ENCODE peak calls at places on chromosome 14, in four cellular contexts. E is neuronal stem cell, I is fibroblast of lung, P is transverse colon. O is an unnamed sample.

GRCh38 chr14:74946659-74947281 is 8.6 kb downstream of the PGF start:
- DNase-seq in E (no peak), I (no peak), P (no peak), O (peak; percentile 23)

GRCh38 chr14:32761381-32761968 is 177.2 kb upstream of the NPAS3 start:
- DNase-seq in E (peak; percentile 12), P (no peak), I (peak; percentile 51), O (peak; percentile 6)

GRCh38 chr14:61188936-61189808 is 92.0 kb downstream of the TMEM30B start:
- DNase-seq in P (peak; percentile 23), E (peak; percentile 29), I (peak; percentile 74), O (peak; percentile 81)

GRCh38 chr14:75399819-75400678 is 27.8 kb upstream of the JDP2 start:
- DNase-seq in P (peak; percentile 94), I (peak; percentile 20), E (no peak), O (no peak)

GRCh38 chr14:23447634-23448353 is 12.3 kb upstream of the MYH7 start:
- DNase-seq in I (no peak), P (peak; percentile 83), E (no peak), O (no peak)

GRCh38 chr14:51603495-51603894 is 48.2 kb upstream of the FRMD6 start:
- DNase-seq in E (no peak), I (no peak), P (no peak), O (peak; percentile 77)

GRCh38 chr14:99035712-99036593 is 236.0 kb downstream of the BCL11B start:
- DNase-seq in P (peak; percentile 57), E (peak; percentile 51), I (peak; percentile 96), O (peak; percentile 95)

GRCh38 chr14:32150392-32150791 is 51.5 kb upstream of the RNU6-7 start:
- DNase-seq in P (no peak), I (no peak), E (no peak), O (peak; percentile 73)

GRCh38 chr14:35197015-35197414 is 74.7 kb downstream of the PRORP start:
- DNase-seq in E (no peak), I (peak; percentile 64), P (no peak), O (no peak)

DNA sequence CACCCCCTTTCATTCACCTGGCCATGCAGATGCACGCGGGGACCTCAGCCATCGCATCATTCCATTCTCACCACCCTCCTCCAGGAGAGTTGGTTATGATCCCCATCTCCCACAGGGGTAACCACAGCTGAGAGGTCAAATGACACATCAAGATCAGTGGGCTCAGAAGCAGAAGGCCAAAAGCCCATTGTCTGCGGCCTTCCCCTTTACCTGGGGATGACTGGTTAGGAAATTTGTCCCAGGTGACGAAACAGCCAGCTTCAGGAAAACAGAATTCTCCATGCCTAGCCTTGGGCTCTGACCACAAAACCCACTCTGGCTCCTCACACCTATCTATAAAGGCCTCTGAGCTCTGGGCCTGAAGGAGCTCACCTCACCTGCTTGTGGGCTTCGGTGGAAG is 36.1 kb downstream of the ZFP36L1 start:
- DNase-seq in P (no peak), E (no peak), I (no peak), O (no peak)
- H3K4me1 ChIP-seq in P (peaks cover 9% of the 10 kb centered on the region), E (no peaks in the 10 kb centered on the region), I (peaks cover 3% of the 10 kb centered on the region), O (peaks cover 75% of the 10 kb centered on the region)

GRCh38 chr14:81940636-81941035 is 407.0 kb upstream of the SEL1L start:
- DNase-seq in P (no peak), I (no peak), E (no peak), O (no peak)
- H3K4me1 ChIP-seq in P (no peaks in the 10 kb centered on the region), I (no peaks in the 10 kb centered on the region), E (no peaks in the 10 kb centered on the region), O (peaks cover 7% of the 10 kb centered on the region)

GRCh38 chr14:68967459-68967940 is 11.6 kb downstream of the ACTN1 start:
- DNase-seq in P (no peak), E (no peak), I (no peak), O (no peak)
- H3K4me1 ChIP-seq in P (peaks cover 100% of the 10 kb centered on the region), E (peaks cover 23% of the 10 kb centered on the region), I (peaks cover 60% of the 10 kb centered on the region), O (peaks cover 60% of the 10 kb centered on the region)

DNA sequence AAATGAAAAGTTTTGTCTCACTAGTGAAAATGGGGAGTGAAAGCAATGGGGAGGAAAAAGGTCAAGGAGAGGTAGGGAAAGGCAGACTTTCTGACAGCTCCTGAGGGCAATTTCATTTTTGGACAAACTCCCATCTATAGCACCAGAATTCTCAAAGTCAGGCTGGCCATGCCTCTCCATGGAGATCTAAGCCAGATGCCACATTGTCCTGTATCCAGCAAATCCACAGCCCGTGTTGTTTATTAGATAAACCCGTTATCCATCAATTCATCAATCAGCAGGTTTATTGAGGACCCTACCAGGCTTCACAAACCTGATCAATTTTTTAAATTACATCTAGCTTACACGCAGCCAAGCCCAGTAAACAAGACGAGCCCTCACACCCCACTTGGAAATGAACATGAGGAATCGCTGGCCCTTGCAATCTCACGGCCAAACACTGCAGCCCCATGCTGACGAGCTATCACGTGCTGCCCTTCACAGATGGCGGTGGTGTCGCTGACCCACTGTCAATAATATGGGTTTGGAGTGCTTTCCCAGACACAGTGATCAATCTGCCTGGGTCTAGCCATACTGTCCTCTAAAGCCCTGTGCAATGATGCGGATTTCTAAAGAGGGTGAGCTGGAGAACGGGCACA is 332.9 kb downstream of the DPF3 start:
- DNase-seq in P (no peak), I (no peak), E (no peak), O (no peak)
- H3K4me1 ChIP-seq in P (no peaks in the 10 kb centered on the region), I (peaks cover 5% of the 10 kb centered on the region), E (peaks cover 13% of the 10 kb centered on the region), O (peaks cover 23% of the 10 kb centered on the region)

DNA sequence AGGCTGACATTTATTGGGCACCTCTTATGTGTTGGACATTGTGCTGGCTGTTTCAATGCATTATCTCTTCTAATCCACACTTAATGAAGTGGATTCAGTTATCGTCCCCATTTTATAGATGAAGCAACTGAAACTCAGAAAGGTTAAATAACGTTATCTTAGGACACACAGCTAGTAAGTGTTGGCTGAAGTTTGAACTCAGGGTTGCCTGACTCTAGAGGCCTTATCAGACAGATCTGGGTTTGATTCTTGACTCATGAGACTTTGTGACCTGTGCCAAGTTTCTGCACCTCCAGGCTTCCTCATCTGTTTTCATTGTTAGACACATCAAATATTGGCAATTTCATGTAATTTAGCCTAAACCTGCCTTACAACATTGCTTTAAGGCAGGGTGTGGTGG is 18.2 kb upstream of the IRF2BPL start:
- DNase-seq in E (no peak), P (no peak), I (no peak), O (no peak)
- H3K4me1 ChIP-seq in E (peaks cover 40% of the 10 kb centered on the region), P (peaks cover 67% of the 10 kb centered on the region), I (peaks cover 38% of the 10 kb centered on the region), O (peaks cover 50% of the 10 kb centered on the region)

GRCh38 chr14:105477659-105478623 is 3.3 kb downstream of the CRIP2 start:
- DNase-seq in E (no peak), P (no peak), I (no peak), O (peak; percentile 21)
- H3K4me1 ChIP-seq in E (peaks cover 56% of the 10 kb centered on the region), P (peaks cover 82% of the 10 kb centered on the region), I (peaks cover 34% of the 10 kb centered on the region), O (peaks cover 56% of the 10 kb centered on the region)

GRCh38 chr14:93520053-93520607 is 89.4 kb downstream of the UNC79 start:
- DNase-seq in P (no peak), E (no peak), I (no peak), O (no peak)
- H3K4me1 ChIP-seq in P (no peaks in the 10 kb centered on the region), E (no peaks in the 10 kb centered on the region), I (no peaks in the 10 kb centered on the region), O (no peaks in the 10 kb centered on the region)

GRCh38 chr14:103887170-103887501 is 39.8 kb upstream of the PPP1R13B start:
- DNase-seq in E (no peak), I (no peak), P (no peak), O (no peak)
- H3K4me1 ChIP-seq in E (no peaks in the 10 kb centered on the region), I (no peaks in the 10 kb centered on the region), P (peaks cover 48% of the 10 kb centered on the region), O (peaks cover 15% of the 10 kb centered on the region)

GRCh38 chr14:20682127-20682434 is 2.3 kb upstream of the RNASE4 start:
- DNase-seq in P (no peak), I (no peak), E (no peak), O (no peak)

GRCh38 chr14:20684662-20685456 is 499 bp downstream of the RNASE4 start:
- DNase-seq in P (peak; percentile 55), E (no peak), I (peak; percentile 70), O (no peak)

GRCh38 chr14:20683125-20683895 is 1.1 kb upstream of the RNASE4 start:
- DNase-seq in E (peak; percentile 89), I (peak; percentile 88), P (peak; percentile 83), O (peak; percentile 72)

GRCh38 chr14:20682435-20683124 is 1.8 kb upstream of the RNASE4 start:
- DNase-seq in E (peak; percentile 82), P (peak; percentile 88), I (peak; percentile 95), O (peak; percentile 92)

DNA sequence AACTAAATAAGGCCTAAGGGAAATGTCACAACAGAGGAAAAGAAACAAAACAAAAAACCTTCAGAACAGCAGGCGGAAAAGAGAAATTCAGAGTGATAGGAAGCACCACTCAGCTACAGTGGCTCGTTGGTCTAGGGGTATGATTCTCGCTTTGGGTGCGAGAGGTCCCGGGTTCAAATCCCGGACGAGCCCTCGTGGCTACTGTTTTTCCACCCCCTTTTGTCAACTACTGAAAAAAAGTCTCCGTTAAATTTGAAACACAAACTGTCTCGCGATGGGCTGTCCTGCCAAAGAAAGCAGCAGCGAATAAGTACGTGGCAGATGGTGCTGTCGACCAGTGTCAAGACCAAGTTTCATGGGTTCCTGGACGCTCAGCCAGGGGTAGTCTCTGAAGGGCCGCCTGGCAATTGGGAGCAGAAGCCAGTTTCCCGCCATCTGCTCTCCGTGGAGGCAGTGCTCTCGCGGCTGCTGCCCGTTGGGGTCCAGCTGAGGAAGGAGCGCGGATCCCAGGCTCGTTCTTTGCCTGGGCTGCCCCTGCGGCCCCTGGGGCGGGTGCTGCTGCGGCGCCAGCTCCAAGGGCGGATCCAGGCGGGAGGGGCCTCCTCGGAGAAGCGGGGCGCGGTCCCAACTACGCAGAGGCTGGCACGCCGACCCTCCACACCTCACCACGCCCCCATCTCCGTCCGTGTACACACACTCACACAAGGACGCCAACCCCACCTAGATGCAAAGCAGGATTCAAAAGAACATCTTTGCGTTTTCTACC is at the start of gene RNASE4:
- DNase-seq in I (peak; percentile 91), E (peak; percentile 66), P (peak; percentile 95), O (peak; percentile 70)
- H3K4me1 ChIP-seq in I (no peaks in the 10 kb centered on the region), E (peaks cover 3% of the 10 kb centered on the region), P (peaks cover 66% of the 10 kb centered on the region), O (no peaks in the 10 kb centered on the region)